ENCODE peak calls at places on chromosomes 3 and 15, in eight cellular contexts. One of them, this sample, is unnamed.

GRCh38 chr3:160213181-160213580 is 12.0 kb upstream of the C3orf80 start:
- DNase-seq in osteocyte: no peak
- DNase-seq in nephron progenitor cell: no peak
- DNase-seq in Panc1: no peak
- DNase-seq in cardiac muscle cell: no peak
- DNase-seq in thyroid gland: no peak
- DNase-seq in neural crest cell: no peak
- DNase-seq in brain microvascular endothelial cell: no peak
- DNase-seq in this sample: no peak

GRCh38 chr15:100373037-100373896 is 31.5 kb upstream of the ADAMTS17 start:
- DNase-seq in osteocyte: no peak
- DNase-seq in nephron progenitor cell: peak
- DNase-seq in Panc1: no peak
- DNase-seq in cardiac muscle cell: no peak
- DNase-seq in thyroid gland: no peak
- DNase-seq in neural crest cell: no peak
- DNase-seq in brain microvascular endothelial cell: no peak
- DNase-seq in this sample: no peak

GRCh38 chr15:31974855-31975421 is 55.4 kb upstream of the CHRNA7 start:
- DNase-seq in osteocyte: no peak
- DNase-seq in nephron progenitor cell: peak
- DNase-seq in Panc1: no peak
- DNase-seq in cardiac muscle cell: peak
- DNase-seq in thyroid gland: peak
- DNase-seq in neural crest cell: peak
- DNase-seq in brain microvascular endothelial cell: peak
- DNase-seq in this sample: peak

GRCh38 chr15:40093224-40093842 is 15.3 kb downstream of the BMF start:
- DNase-seq in osteocyte: no peak
- DNase-seq in nephron progenitor cell: no peak
- DNase-seq in Panc1: no peak
- DNase-seq in cardiac muscle cell: no peak
- DNase-seq in thyroid gland: no peak
- DNase-seq in neural crest cell: no peak
- DNase-seq in brain microvascular endothelial cell: no peak
- DNase-seq in this sample: no peak

GRCh38 chr15:99566157-99566900 is 545 bp downstream of the MEF2A start:
- DNase-seq in osteocyte: no peak
- DNase-seq in nephron progenitor cell: peak
- DNase-seq in Panc1: no peak
- DNase-seq in cardiac muscle cell: peak
- DNase-seq in thyroid gland: peak
- DNase-seq in neural crest cell: peak
- DNase-seq in brain microvascular endothelial cell: no peak
- DNase-seq in this sample: no peak

GRCh38 chr15:91104111-91104510 is 4.1 kb downstream of the SV2B start:
- DNase-seq in osteocyte: no peak
- DNase-seq in nephron progenitor cell: no peak
- DNase-seq in Panc1: no peak
- DNase-seq in cardiac muscle cell: no peak
- DNase-seq in thyroid gland: peak
- DNase-seq in neural crest cell: no peak
- DNase-seq in brain microvascular endothelial cell: no peak
- DNase-seq in this sample: no peak

GRCh38 chr3:185724761-185725160 is 100.1 kb downstream of the IGF2BP2 start:
- DNase-seq in osteocyte: no peak
- DNase-seq in nephron progenitor cell: no peak
- DNase-seq in Panc1: no peak
- DNase-seq in cardiac muscle cell: no peak
- DNase-seq in thyroid gland: no peak
- DNase-seq in neural crest cell: no peak
- DNase-seq in brain microvascular endothelial cell: peak
- DNase-seq in this sample: no peak

GRCh38 chr15:63843901-63844317 is 10.2 kb upstream of the HERC1 start:
- DNase-seq in osteocyte: no peak
- DNase-seq in nephron progenitor cell: no peak
- DNase-seq in Panc1: no peak
- DNase-seq in cardiac muscle cell: no peak
- DNase-seq in thyroid gland: no peak
- DNase-seq in neural crest cell: no peak
- DNase-seq in brain microvascular endothelial cell: peak
- DNase-seq in this sample: no peak

GRCh38 chr3:11305509-11305908 is 33.3 kb downstream of the ATG7 start:
- DNase-seq in osteocyte: no peak
- DNase-seq in nephron progenitor cell: no peak
- DNase-seq in Panc1: no peak
- DNase-seq in cardiac muscle cell: no peak
- DNase-seq in thyroid gland: no peak
- DNase-seq in neural crest cell: no peak
- DNase-seq in brain microvascular endothelial cell: no peak
- DNase-seq in this sample: no peak

GRCh38 chr15:89364341-89364740 is 29.7 kb upstream of the POLG start:
- DNase-seq in osteocyte: no peak
- DNase-seq in nephron progenitor cell: no peak
- DNase-seq in Panc1: no peak
- DNase-seq in cardiac muscle cell: no peak
- DNase-seq in thyroid gland: no peak
- DNase-seq in neural crest cell: no peak
- DNase-seq in brain microvascular endothelial cell: no peak
- DNase-seq in this sample: no peak

GRCh38 chr3:20104167-20104661 is 64.0 kb downstream of the KAT2B start:
- DNase-seq in osteocyte: no peak
- DNase-seq in nephron progenitor cell: no peak
- DNase-seq in Panc1: no peak
- DNase-seq in cardiac muscle cell: no peak
- DNase-seq in thyroid gland: no peak
- DNase-seq in neural crest cell: no peak
- DNase-seq in brain microvascular endothelial cell: no peak
- DNase-seq in this sample: no peak

GRCh38 chr3:119990888-119991287 is 103.4 kb downstream of the GSK3B start:
- DNase-seq in osteocyte: no peak
- DNase-seq in nephron progenitor cell: no peak
- DNase-seq in Panc1: no peak
- DNase-seq in cardiac muscle cell: no peak
- DNase-seq in thyroid gland: no peak
- DNase-seq in neural crest cell: no peak
- DNase-seq in brain microvascular endothelial cell: no peak
- DNase-seq in this sample: no peak

GRCh38 chr3:157255797-157256196 is 95.8 kb upstream of the CCNL1 start:
- DNase-seq in osteocyte: no peak
- DNase-seq in nephron progenitor cell: no peak
- DNase-seq in Panc1: no peak
- DNase-seq in cardiac muscle cell: no peak
- DNase-seq in thyroid gland: no peak
- DNase-seq in neural crest cell: no peak
- DNase-seq in brain microvascular endothelial cell: no peak
- DNase-seq in this sample: no peak

GRCh38 chr3:123493912-123494311 is 45.0 kb upstream of the ADCY5 start:
- DNase-seq in osteocyte: no peak
- DNase-seq in nephron progenitor cell: no peak
- DNase-seq in Panc1: no peak
- DNase-seq in cardiac muscle cell: no peak
- DNase-seq in thyroid gland: no peak
- DNase-seq in neural crest cell: no peak
- DNase-seq in brain microvascular endothelial cell: no peak
- DNase-seq in this sample: no peak

GRCh38 chr3:128584412-128585020 is 66.1 kb downstream of the RPN1 start:
- DNase-seq in osteocyte: peak
- DNase-seq in nephron progenitor cell: peak
- DNase-seq in Panc1: no peak
- DNase-seq in cardiac muscle cell: peak
- DNase-seq in thyroid gland: peak
- DNase-seq in neural crest cell: peak
- DNase-seq in brain microvascular endothelial cell: peak
- DNase-seq in this sample: no peak

GRCh38 chr3:36677331-36678007 is 86.9 kb downstream of the DCLK3 start:
- DNase-seq in osteocyte: no peak
- DNase-seq in nephron progenitor cell: no peak
- DNase-seq in Panc1: no peak
- DNase-seq in cardiac muscle cell: no peak
- DNase-seq in thyroid gland: no peak
- DNase-seq in neural crest cell: no peak
- DNase-seq in brain microvascular endothelial cell: peak
- DNase-seq in this sample: no peak

GRCh38 chr15:60899322-60899966 is 329.7 kb downstream of the RORA start:
- DNase-seq in osteocyte: no peak
- DNase-seq in nephron progenitor cell: no peak
- DNase-seq in Panc1: no peak
- DNase-seq in cardiac muscle cell: no peak
- DNase-seq in thyroid gland: no peak
- DNase-seq in neural crest cell: no peak
- DNase-seq in brain microvascular endothelial cell: no peak
- DNase-seq in this sample: no peak

GRCh38 chr15:58309993-58310928 is 121.5 kb upstream of the LIPC start:
- DNase-seq in osteocyte: no peak
- DNase-seq in nephron progenitor cell: no peak
- DNase-seq in Panc1: no peak
- DNase-seq in cardiac muscle cell: no peak
- DNase-seq in thyroid gland: peak
- DNase-seq in neural crest cell: no peak
- DNase-seq in brain microvascular endothelial cell: no peak
- DNase-seq in this sample: no peak

DNA sequence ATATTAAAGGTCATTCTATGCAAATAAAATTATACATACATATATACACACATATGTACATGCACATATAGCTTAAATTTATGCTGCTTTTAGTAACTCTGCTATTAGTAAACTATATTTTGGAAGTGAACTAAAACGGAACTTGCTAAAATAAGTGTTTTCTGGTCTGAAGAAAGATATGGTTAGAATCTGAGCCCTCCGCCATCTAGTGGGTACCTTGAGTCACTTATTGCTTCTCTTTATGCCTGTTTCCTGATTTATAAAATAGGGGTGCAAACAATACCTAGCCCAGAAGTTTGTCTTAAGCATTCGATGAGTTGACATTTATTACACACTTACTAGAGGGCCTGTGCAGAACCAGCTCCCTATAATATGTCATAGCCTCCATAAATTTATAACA is 255.7 kb downstream of the CNTN6 start:
- DNase-seq in osteocyte: no peak
- DNase-seq in nephron progenitor cell: no peak
- DNase-seq in Panc1: no peak
- DNase-seq in cardiac muscle cell: no peak
- DNase-seq in thyroid gland: no peak
- DNase-seq in neural crest cell: no peak
- DNase-seq in brain microvascular endothelial cell: no peak
- DNase-seq in this sample: no peak
- TF ChIP-seq CTCF in osteocyte: peak
- TF ChIP-seq CTCF in nephron progenitor cell: no peak
- TF ChIP-seq CTCF in Panc1: no peak
- TF ChIP-seq CTCF in cardiac muscle cell: no peak
- TF ChIP-seq CTCF in thyroid gland: no peak
- TF ChIP-seq CTCF in neural crest cell: peak
- TF ChIP-seq CTCF in brain microvascular endothelial cell: peak
- TF ChIP-seq CTCF in this sample: no peak

GRCh38 chr15:80462111-80462510 is 57.9 kb downstream of the ARNT2 start:
- DNase-seq in osteocyte: no peak
- DNase-seq in nephron progenitor cell: no peak
- DNase-seq in Panc1: no peak
- DNase-seq in cardiac muscle cell: no peak
- DNase-seq in thyroid gland: no peak
- DNase-seq in neural crest cell: no peak
- DNase-seq in brain microvascular endothelial cell: no peak
- DNase-seq in this sample: no peak
- TF ChIP-seq CTCF in osteocyte: no peak
- TF ChIP-seq CTCF in nephron progenitor cell: no peak
- TF ChIP-seq CTCF in Panc1: no peak
- TF ChIP-seq CTCF in cardiac muscle cell: no peak
- TF ChIP-seq CTCF in thyroid gland: no peak
- TF ChIP-seq CTCF in neural crest cell: no peak
- TF ChIP-seq CTCF in brain microvascular endothelial cell: no peak
- TF ChIP-seq CTCF in this sample: no peak

GRCh38 chr3:50257990-50258389 is 11.0 kb upstream of the SEMA3B start:
- DNase-seq in osteocyte: no peak
- DNase-seq in nephron progenitor cell: no peak
- DNase-seq in Panc1: no peak
- DNase-seq in cardiac muscle cell: no peak
- DNase-seq in thyroid gland: no peak
- DNase-seq in neural crest cell: no peak
- DNase-seq in brain microvascular endothelial cell: no peak
- DNase-seq in this sample: no peak

GRCh38 chr3:50255251-50255615 is 13.7 kb upstream of the SEMA3B start:
- DNase-seq in osteocyte: no peak
- DNase-seq in nephron progenitor cell: no peak
- DNase-seq in Panc1: no peak
- DNase-seq in cardiac muscle cell: no peak
- DNase-seq in thyroid gland: no peak
- DNase-seq in neural crest cell: no peak
- DNase-seq in brain microvascular endothelial cell: no peak
- DNase-seq in this sample: no peak

GRCh38 chr3:50256978-50257890 is 11.7 kb upstream of the SEMA3B start:
- DNase-seq in osteocyte: no peak
- DNase-seq in nephron progenitor cell: peak
- DNase-seq in Panc1: no peak
- DNase-seq in cardiac muscle cell: peak
- DNase-seq in thyroid gland: no peak
- DNase-seq in neural crest cell: no peak
- DNase-seq in brain microvascular endothelial cell: no peak
- DNase-seq in this sample: no peak

GRCh38 chr3:50251220-50251619 is 15.2 kb downstream of the GNAI2 start:
- DNase-seq in osteocyte: no peak
- DNase-seq in nephron progenitor cell: no peak
- DNase-seq in Panc1: no peak
- DNase-seq in cardiac muscle cell: no peak
- DNase-seq in thyroid gland: no peak
- DNase-seq in neural crest cell: no peak
- DNase-seq in brain microvascular endothelial cell: peak
- DNase-seq in this sample: no peak

GRCh38 chr3:50254577-50255250 is 14.2 kb upstream of the SEMA3B start:
- DNase-seq in osteocyte: no peak
- DNase-seq in nephron progenitor cell: no peak
- DNase-seq in Panc1: no peak
- DNase-seq in cardiac muscle cell: no peak
- DNase-seq in thyroid gland: peak
- DNase-seq in neural crest cell: no peak
- DNase-seq in brain microvascular endothelial cell: peak
- DNase-seq in this sample: no peak
- TF ChIP-seq CTCF in osteocyte: no peak
- TF ChIP-seq CTCF in nephron progenitor cell: no peak
- TF ChIP-seq CTCF in Panc1: no peak
- TF ChIP-seq CTCF in cardiac muscle cell: no peak
- TF ChIP-seq CTCF in thyroid gland: no peak
- TF ChIP-seq CTCF in neural crest cell: no peak
- TF ChIP-seq CTCF in brain microvascular endothelial cell: peak
- TF ChIP-seq CTCF in this sample: no peak

DNA sequence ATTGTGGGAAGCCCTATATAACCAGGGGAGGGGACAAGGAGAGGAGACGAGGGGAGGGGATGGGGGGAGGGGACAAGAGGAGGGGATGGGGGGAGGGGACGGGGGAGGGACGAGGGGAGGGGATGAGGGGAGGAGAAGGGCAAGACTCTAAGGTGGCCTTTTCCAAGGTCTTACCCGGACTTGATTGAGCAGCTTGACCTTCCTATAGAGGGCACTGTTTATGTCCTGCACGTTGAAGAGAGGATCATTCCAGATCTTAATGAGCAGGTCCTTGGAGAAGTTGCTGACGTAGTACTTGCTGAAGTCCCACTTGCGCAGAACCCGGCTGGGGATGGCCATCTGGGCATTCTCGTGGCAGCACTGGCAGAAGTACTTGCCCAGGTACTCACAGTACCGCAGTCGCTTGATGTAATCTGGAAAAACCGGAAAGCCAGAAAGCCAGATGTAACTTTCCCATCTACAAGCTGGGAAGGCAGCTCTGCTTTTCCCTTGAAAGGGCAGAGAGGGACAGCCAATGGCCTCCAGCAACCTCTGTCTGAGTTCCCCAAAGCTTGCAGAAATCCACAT is 55.7 kb downstream of the RUBCN start:
- DNase-seq in osteocyte: no peak
- DNase-seq in nephron progenitor cell: no peak
- DNase-seq in Panc1: no peak
- DNase-seq in cardiac muscle cell: no peak
- DNase-seq in thyroid gland: no peak
- DNase-seq in neural crest cell: no peak
- DNase-seq in brain microvascular endothelial cell: no peak
- DNase-seq in this sample: no peak
- TF ChIP-seq CTCF in osteocyte: no peak
- TF ChIP-seq CTCF in nephron progenitor cell: no peak
- TF ChIP-seq CTCF in Panc1: no peak
- TF ChIP-seq CTCF in cardiac muscle cell: no peak
- TF ChIP-seq CTCF in thyroid gland: no peak
- TF ChIP-seq CTCF in neural crest cell: no peak
- TF ChIP-seq CTCF in brain microvascular endothelial cell: no peak
- TF ChIP-seq CTCF in this sample: no peak